ENCODE peak calls at places on chromosomes 5 and 9, in four cellular contexts. X is substantia nigra, W is psoas muscle, L is activated T-cell treated with anti-CD3 and anti-CD28 coated beads for 1 hour. Z is an unnamed sample.

GRCh38 chr5:127723571-127723970 is 20.4 kb downstream of the CCDC192 start:
- DNase-seq in X (no peak), W (no peak), L (no peak), Z (no peak)

GRCh38 chr5:172630961-172631360 is 10.1 kb upstream of the NEURL1B start:
- DNase-seq in X (no peak), W (no peak), L (no peak), Z (no peak)

GRCh38 chr5:74112372-74112875 is 486.4 kb downstream of the ARHGEF28 start:
- DNase-seq in X (no peak), W (no peak), L (no peak), Z (no peak)

GRCh38 chr9:129162901-129163670 is 15.0 kb downstream of the IER5L start:
- DNase-seq in X (no peak), W (no peak), L (no peak), Z (no peak)

GRCh38 chr5:56534102-56534501 is 281.2 kb upstream of the MAP3K1 start:
- DNase-seq in X (no peak), W (no peak), L (no peak), Z (peak)

GRCh38 chr5:159208508-159209437 is 580 bp downstream of the RNF145 start:
- DNase-seq in X (peak), W (peak), L (peak), Z (no peak)

GRCh38 chr5:36889264-36889663 is 12.7 kb downstream of the NIPBL start:
- DNase-seq in X (no peak), W (no peak), L (no peak), Z (no peak)

GRCh38 chr9:128163523-128164331 is 3.7 kb downstream of the BBLN start:
- DNase-seq in X (no peak), W (no peak), L (no peak), Z (no peak)

GRCh38 chr9:89519393-89519805 is 21.5 kb upstream of the SEMA4D start:
- DNase-seq in X (no peak), W (peak), L (no peak), Z (no peak)

Z was measured in activated T-helper 1 cell treated with Interleukin-2 at 50 U/mL for 16 hours.